ENCODE peak calls at places on chromosomes 12 and 14, in five cellular contexts. One of them, this sample, is unnamed.

GRCh38 chr12:53993397-53994267 is 6.3 kb upstream of the HOXC9 start:
- DNase-seq in GM23338: no peak
- DNase-seq in endothelial cell of umbilical vein: no peak
- DNase-seq in mucosa of descending colon: no peak
- DNase-seq in body of pancreas: no peak
- DNase-seq in this sample: no peak

GRCh38 chr14:61285364-61285763 is 4.2 kb upstream of the TMEM30B start:
- DNase-seq in body of pancreas: no peak
- DNase-seq in endothelial cell of umbilical vein: no peak
- DNase-seq in GM23338: no peak
- DNase-seq in mucosa of descending colon: no peak
- DNase-seq in this sample: peak

GRCh38 chr12:51195841-51196240 is 22.0 kb downstream of the POU6F1 start:
- DNase-seq in endothelial cell of umbilical vein: no peak
- DNase-seq in mucosa of descending colon: no peak
- DNase-seq in GM23338: no peak
- DNase-seq in body of pancreas: no peak
- DNase-seq in this sample: no peak

GRCh38 chr12:131860472-131861260 is 32.5 kb downstream of the MMP17 start:
- DNase-seq in endothelial cell of umbilical vein: peak
- DNase-seq in mucosa of descending colon: peak
- DNase-seq in body of pancreas: peak
- DNase-seq in GM23338: peak
- DNase-seq in this sample: no peak

GRCh38 chr14:92598549-92598905 is 84.9 kb downstream of the RIN3 start:
- DNase-seq in mucosa of descending colon: no peak
- DNase-seq in body of pancreas: no peak
- DNase-seq in endothelial cell of umbilical vein: no peak
- DNase-seq in GM23338: no peak
- DNase-seq in this sample: no peak

GRCh38 chr12:72523754-72524153 is 251.6 kb downstream of the TRHDE start:
- DNase-seq in GM23338: no peak
- DNase-seq in mucosa of descending colon: no peak
- DNase-seq in body of pancreas: no peak
- DNase-seq in endothelial cell of umbilical vein: no peak
- DNase-seq in this sample: peak

GRCh38 chr14:69270097-69270496 is 10.1 kb downstream of the GALNT16 start:
- DNase-seq in body of pancreas: no peak
- DNase-seq in endothelial cell of umbilical vein: no peak
- DNase-seq in mucosa of descending colon: no peak
- DNase-seq in GM23338: no peak
- DNase-seq in this sample: no peak

GRCh38 chr12:19451196-19451595 is 11.9 kb downstream of the AEBP2 start:
- DNase-seq in GM23338: no peak
- DNase-seq in endothelial cell of umbilical vein: no peak
- DNase-seq in body of pancreas: no peak
- DNase-seq in mucosa of descending colon: peak
- DNase-seq in this sample: no peak

GRCh38 chr12:6226701-6227096 is 26.5 kb downstream of the CD9 start:
- DNase-seq in mucosa of descending colon: peak
- DNase-seq in endothelial cell of umbilical vein: no peak
- DNase-seq in GM23338: no peak
- DNase-seq in body of pancreas: peak
- DNase-seq in this sample: no peak

GRCh38 chr14:21136024-21136423 is 19.8 kb downstream of the OR5AU1 start:
- DNase-seq in endothelial cell of umbilical vein: peak
- DNase-seq in body of pancreas: no peak
- DNase-seq in GM23338: peak
- DNase-seq in mucosa of descending colon: no peak
- DNase-seq in this sample: no peak

GRCh38 chr12:5335059-5335458 is 96.8 kb upstream of the NTF3 start:
- DNase-seq in body of pancreas: no peak
- DNase-seq in GM23338: no peak
- DNase-seq in mucosa of descending colon: no peak
- DNase-seq in endothelial cell of umbilical vein: no peak
- DNase-seq in this sample: no peak

GRCh38 chr14:36091096-36091495 is 85.4 kb downstream of the PTCSC3 start:
- DNase-seq in endothelial cell of umbilical vein: no peak
- DNase-seq in GM23338: no peak
- DNase-seq in body of pancreas: peak
- DNase-seq in mucosa of descending colon: peak
- DNase-seq in this sample: peak

GRCh38 chr12:119704065-119704747 is 36.3 kb downstream of the PRKAB1 start:
- DNase-seq in GM23338: no peak
- DNase-seq in endothelial cell of umbilical vein: peak
- DNase-seq in body of pancreas: no peak
- DNase-seq in mucosa of descending colon: no peak
- DNase-seq in this sample: no peak

GRCh38 chr12:22231836-22232235 is 102.7 kb downstream of the ST8SIA1 start:
- DNase-seq in GM23338: peak
- DNase-seq in body of pancreas: no peak
- DNase-seq in endothelial cell of umbilical vein: peak
- DNase-seq in mucosa of descending colon: no peak
- DNase-seq in this sample: no peak

GRCh38 chr14:36517242-36518030 is 2.6 kb downstream of the NKX2-1 start:
- DNase-seq in mucosa of descending colon: no peak
- DNase-seq in body of pancreas: no peak
- DNase-seq in GM23338: peak
- DNase-seq in endothelial cell of umbilical vein: no peak
- DNase-seq in this sample: no peak

GRCh38 chr14:25050494-25051170 is 685 bp upstream of the STXBP6 start:
- DNase-seq in body of pancreas: peak
- DNase-seq in endothelial cell of umbilical vein: peak
- DNase-seq in GM23338: peak
- DNase-seq in mucosa of descending colon: peak
- DNase-seq in this sample: no peak

GRCh38 chr14:84208451-84208850 is 1321.5 kb upstream of the FLRT2 start:
- DNase-seq in mucosa of descending colon: no peak
- DNase-seq in body of pancreas: no peak
- DNase-seq in endothelial cell of umbilical vein: no peak
- DNase-seq in GM23338: no peak
- DNase-seq in this sample: no peak

GRCh38 chr12:2311001-2311778 is 258.4 kb downstream of the CACNA1C start:
- DNase-seq in GM23338: no peak
- DNase-seq in endothelial cell of umbilical vein: no peak
- DNase-seq in mucosa of descending colon: no peak
- DNase-seq in body of pancreas: no peak
- DNase-seq in this sample: no peak

DNA sequence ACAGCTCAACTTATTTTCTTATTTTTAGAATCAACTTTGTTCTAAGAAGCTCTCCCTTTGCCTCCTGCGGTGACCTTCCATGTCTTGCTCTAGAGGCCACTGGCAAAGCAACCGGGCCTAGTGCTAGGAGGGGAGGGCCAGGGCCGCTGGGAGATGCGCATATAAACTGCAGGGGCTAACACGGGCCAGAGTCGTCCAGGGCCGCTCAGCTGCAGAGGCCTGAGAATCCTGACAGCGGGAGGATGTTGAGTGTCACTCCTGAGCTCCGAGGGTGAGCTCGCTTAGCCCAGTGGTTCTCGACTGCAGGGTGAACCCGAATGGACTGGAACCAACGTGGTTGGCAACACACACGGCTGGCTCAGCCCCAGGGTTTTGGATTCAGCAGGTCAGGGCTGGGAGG is 6.5 kb upstream of the PIWIL1 start:
- DNase-seq in body of pancreas: no peak
- DNase-seq in mucosa of descending colon: no peak
- DNase-seq in GM23338: no peak
- DNase-seq in endothelial cell of umbilical vein: no peak
- DNase-seq in this sample: no peak
- H3K4me3 ChIP-seq in body of pancreas: no peak
- H3K4me3 ChIP-seq in mucosa of descending colon: no peak
- H3K4me3 ChIP-seq in GM23338: no peak
- H3K4me3 ChIP-seq in endothelial cell of umbilical vein: no peak
- H3K4me3 ChIP-seq in this sample: no peak

GRCh38 chr12:111685811-111686573 is at the start of the genes ACAD10 and BRAP:
- DNase-seq in GM23338: peak
- DNase-seq in endothelial cell of umbilical vein: peak
- DNase-seq in body of pancreas: peak
- DNase-seq in mucosa of descending colon: peak
- DNase-seq in this sample: peak
- TF ChIP-seq CTCF in GM23338: no peak
- TF ChIP-seq CTCF in endothelial cell of umbilical vein: no peak
- TF ChIP-seq CTCF in body of pancreas: no peak
- TF ChIP-seq CTCF in mucosa of descending colon: no peak
- TF ChIP-seq CTCF in this sample: peak

DNA sequence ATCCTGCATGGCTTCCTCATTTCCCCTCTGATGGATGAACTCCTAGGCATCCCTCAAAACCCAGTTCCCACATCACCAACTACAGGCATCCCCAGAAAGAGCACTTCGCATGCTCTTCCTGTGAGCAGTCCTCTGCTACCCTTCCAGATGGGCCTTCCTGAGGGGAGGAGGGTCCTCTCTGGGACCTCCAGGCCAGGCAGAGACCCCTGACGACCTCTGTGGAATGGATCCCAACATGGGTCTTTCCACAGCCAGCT is 1.9 kb downstream of the AKT1 start:
- DNase-seq in endothelial cell of umbilical vein: no peak
- DNase-seq in GM23338: no peak
- DNase-seq in mucosa of descending colon: no peak
- DNase-seq in body of pancreas: no peak
- DNase-seq in this sample: no peak
- H3K4me3 ChIP-seq in endothelial cell of umbilical vein: no peak
- H3K4me3 ChIP-seq in GM23338: peak
- H3K4me3 ChIP-seq in mucosa of descending colon: no peak
- H3K4me3 ChIP-seq in body of pancreas: no peak
- H3K4me3 ChIP-seq in this sample: peak

DNA sequence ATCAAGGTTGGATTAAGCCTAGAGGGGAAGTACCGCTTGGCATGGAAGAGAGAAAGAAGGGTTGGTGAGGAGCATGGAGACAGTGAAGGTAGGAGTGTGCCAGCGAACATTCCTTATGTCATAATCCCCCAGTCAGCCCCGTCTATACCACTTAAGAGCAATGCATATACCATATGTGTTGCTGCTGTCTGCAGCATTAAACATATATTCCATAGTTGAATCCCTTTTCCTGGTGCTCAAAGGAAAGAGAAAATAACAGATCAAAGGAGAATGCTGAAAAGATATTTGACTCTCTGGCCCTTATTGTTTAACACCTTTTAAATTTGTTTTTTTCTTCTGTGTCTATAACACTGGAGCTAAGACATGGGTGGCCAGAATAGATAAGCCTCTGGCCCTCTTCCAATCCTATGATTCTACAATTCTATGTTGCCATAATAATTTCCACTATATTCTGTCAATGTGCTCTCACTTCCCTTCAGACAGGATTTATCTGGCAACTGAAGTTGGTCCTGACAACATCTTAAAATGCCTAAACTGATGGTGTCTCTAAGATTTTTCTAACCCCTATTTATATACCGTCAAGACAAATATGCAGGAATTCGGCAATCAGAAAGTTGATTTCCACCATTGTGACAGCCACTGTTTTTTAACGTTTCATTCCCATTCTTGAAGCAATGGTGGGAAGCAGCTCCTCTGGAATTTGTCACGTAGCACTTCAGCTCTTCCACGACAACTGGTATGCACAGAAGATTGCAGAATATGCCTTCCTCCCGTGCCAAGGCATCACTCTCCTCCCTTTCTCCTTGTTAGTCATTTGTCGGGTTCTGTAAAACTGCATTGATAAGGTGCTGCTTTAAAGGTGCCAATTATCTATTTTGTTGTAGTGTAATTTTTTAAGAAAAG is 204.8 kb downstream of the BCAT1 start:
- DNase-seq in endothelial cell of umbilical vein: no peak
- DNase-seq in mucosa of descending colon: no peak
- DNase-seq in GM23338: no peak
- DNase-seq in body of pancreas: no peak
- DNase-seq in this sample: no peak
- TF ChIP-seq CTCF in endothelial cell of umbilical vein: no peak
- TF ChIP-seq CTCF in mucosa of descending colon: no peak
- TF ChIP-seq CTCF in GM23338: no peak
- TF ChIP-seq CTCF in body of pancreas: no peak
- TF ChIP-seq CTCF in this sample: no peak

GRCh38 chr14:82224610-82225009 is 691.0 kb upstream of the SEL1L start:
- DNase-seq in endothelial cell of umbilical vein: no peak
- DNase-seq in GM23338: no peak
- DNase-seq in body of pancreas: no peak
- DNase-seq in mucosa of descending colon: no peak
- DNase-seq in this sample: no peak
- H3K4me3 ChIP-seq in endothelial cell of umbilical vein: no peak
- H3K4me3 ChIP-seq in GM23338: no peak
- H3K4me3 ChIP-seq in body of pancreas: no peak
- H3K4me3 ChIP-seq in mucosa of descending colon: no peak
- H3K4me3 ChIP-seq in this sample: no peak

GRCh38 chr12:33423706-33424105 is 15.9 kb downstream of the SYT10 start:
- DNase-seq in endothelial cell of umbilical vein: no peak
- DNase-seq in mucosa of descending colon: no peak
- DNase-seq in GM23338: no peak
- DNase-seq in body of pancreas: no peak
- DNase-seq in this sample: no peak

GRCh38 chr12:33431648-33432047 is 8.0 kb downstream of the SYT10 start:
- DNase-seq in body of pancreas: no peak
- DNase-seq in endothelial cell of umbilical vein: no peak
- DNase-seq in GM23338: no peak
- DNase-seq in mucosa of descending colon: no peak
- DNase-seq in this sample: no peak

GRCh38 chr12:33432992-33433391 is 6.6 kb downstream of the SYT10 start:
- DNase-seq in mucosa of descending colon: no peak
- DNase-seq in body of pancreas: no peak
- DNase-seq in GM23338: no peak
- DNase-seq in endothelial cell of umbilical vein: no peak
- DNase-seq in this sample: no peak

GRCh38 chr12:33429468-33429867 is 10.2 kb downstream of the SYT10 start:
- DNase-seq in body of pancreas: no peak
- DNase-seq in GM23338: no peak
- DNase-seq in mucosa of descending colon: no peak
- DNase-seq in endothelial cell of umbilical vein: no peak
- DNase-seq in this sample: no peak

DNA sequence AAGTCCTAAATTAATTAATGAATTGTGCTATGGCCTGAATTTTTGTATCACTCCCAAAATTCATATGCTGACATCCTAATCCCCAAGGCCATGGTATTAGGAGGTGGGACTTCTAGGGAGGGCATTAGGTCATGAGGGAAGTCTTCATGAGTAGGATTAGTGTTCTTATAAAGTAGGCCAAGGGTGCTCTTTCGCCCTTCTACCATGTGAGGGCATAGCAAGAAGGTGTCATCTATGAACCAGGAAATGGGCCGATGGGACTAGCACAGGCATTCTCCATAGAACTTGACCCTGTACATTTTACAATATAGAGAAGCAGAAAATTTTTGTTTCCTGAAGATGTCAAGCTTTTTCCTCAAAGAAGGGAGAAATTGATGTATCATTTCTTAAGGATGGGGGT is 12.5 kb downstream of the SYT10 start:
- DNase-seq in GM23338: peak
- DNase-seq in body of pancreas: no peak
- DNase-seq in endothelial cell of umbilical vein: no peak
- DNase-seq in mucosa of descending colon: no peak
- DNase-seq in this sample: peak
- TF ChIP-seq CTCF in GM23338: peak
- TF ChIP-seq CTCF in body of pancreas: no peak
- TF ChIP-seq CTCF in endothelial cell of umbilical vein: no peak
- TF ChIP-seq CTCF in mucosa of descending colon: no peak
- TF ChIP-seq CTCF in this sample: peak